ENCODE peak calls at places on chromosomes 16 and 17, in eight cellular contexts. V, P, D, B, T, R, Y and O are unnamed samples.

GRCh38 chr17:49196520-49196919 is 13.9 kb downstream of the GNGT2 start:
- DNase-seq in V (no peak), P (no peak), D (no peak), B (no peak), T (no peak), R (no peak), Y (no peak), O (no peak)

GRCh38 chr16:71927383-71927782 is 32.1 kb downstream of the IST1 start:
- DNase-seq in V (no peak), P (no peak), D (peak; percentile 86), B (no peak), T (peak; percentile 88), R (no peak), Y (peak; percentile 25), O (peak; percentile 44)

GRCh38 chr17:74386397-74386796 is 19.1 kb downstream of the GPR142 start:
- DNase-seq in V (no peak), P (no peak), D (no peak), B (no peak), T (no peak), R (no peak), Y (peak; percentile 63), O (no peak)

GRCh38 chr16:59698341-59698979 is 964.3 kb upstream of the GOT2 start:
- DNase-seq in V (no peak), P (no peak), D (no peak), B (no peak), T (peak; percentile 35), R (no peak), Y (no peak), O (no peak)

GRCh38 chr17:34252890-34253525 is 2.1 kb upstream of the CCL2 start:
- DNase-seq in V (no peak), P (no peak), D (no peak), B (no peak), T (no peak), R (no peak), Y (no peak), O (no peak)

GRCh38 chr16:29007865-29008593 is 23.2 kb downstream of the LAT start:
- DNase-seq in V (no peak), P (peak; percentile 65), D (no peak), B (no peak), T (no peak), R (peak; percentile 55), Y (no peak), O (no peak)

GRCh38 chr17:45345554-45346254 is 28.9 kb upstream of the MAP3K14 start:
- DNase-seq in V (no peak), P (no peak), D (peak; percentile 56), B (no peak), T (peak; percentile 64), R (no peak), Y (no peak), O (no peak)

GRCh38 chr17:77312786-77313599 is 172.2 kb downstream of the SEC14L1 start:
- DNase-seq in V (no peak), P (no peak), D (peak; percentile 80), B (no peak), T (peak; percentile 91), R (no peak), Y (peak; percentile 58), O (peak; percentile 75)

GRCh38 chr17:60464343-60464742 is 42.1 kb downstream of the CHCT1 start:
- DNase-seq in V (no peak), P (no peak), D (no peak), B (no peak), T (no peak), R (no peak), Y (no peak), O (no peak)

GRCh38 chr17:17681744-17682292 is 560 bp downstream of the RAI1 start:
- DNase-seq in V (no peak), P (peak; percentile 61), D (peak; percentile 80), B (no peak), T (peak; percentile 64), R (peak; percentile 43), Y (peak; percentile 56), O (no peak)

GRCh38 chr17:58660621-58661020 is 31.2 kb downstream of the TEX14 start:
- DNase-seq in V (no peak), P (no peak), D (no peak), B (no peak), T (no peak), R (no peak), Y (no peak), O (no peak)

GRCh38 chr16:1225051-1225451 is at the start of gene TPSG1:
- DNase-seq in V (no peak), P (no peak), D (no peak), B (no peak), T (no peak), R (no peak), Y (no peak), O (no peak)

GRCh38 chr17:31508310-31509094 is 117.0 kb downstream of the RAB11FIP4 start:
- DNase-seq in V (no peak), P (peak; percentile 66), D (no peak), B (peak; percentile 31), T (no peak), R (peak; percentile 88), Y (no peak), O (peak; percentile 48)

GRCh38 chr17:67891481-67892119 is 66.3 kb downstream of the BPTF start:
- DNase-seq in V (no peak), P (no peak), D (no peak), B (peak; percentile 36), T (peak; percentile 66), R (no peak), Y (no peak), O (no peak)

GRCh38 chr16:72621651-72622050 is 426.3 kb downstream of the ZFHX3 start:
- DNase-seq in V (no peak), P (no peak), D (no peak), B (no peak), T (no peak), R (no peak), Y (no peak), O (no peak)

GRCh38 chr16:86862596-86862995 is 284.2 kb downstream of the FOXL1 start:
- DNase-seq in V (no peak), P (no peak), D (no peak), B (no peak), T (no peak), R (no peak), Y (peak; percentile 40), O (no peak)

GRCh38 chr17:74379495-74380085 is 12.3 kb downstream of the GPR142 start:
- DNase-seq in V (peak; percentile 99), P (peak; percentile 93), D (peak; percentile 94), B (peak; percentile 94), T (peak; percentile 78), R (peak; percentile 82), Y (peak; percentile 96), O (peak; percentile 97)

GRCh38 chr17:48095611-48096010 is 5.7 kb downstream of the CBX1 start:
- DNase-seq in V (no peak), P (no peak), D (no peak), B (no peak), T (peak; percentile 34), R (no peak), Y (no peak), O (no peak)

DNA sequence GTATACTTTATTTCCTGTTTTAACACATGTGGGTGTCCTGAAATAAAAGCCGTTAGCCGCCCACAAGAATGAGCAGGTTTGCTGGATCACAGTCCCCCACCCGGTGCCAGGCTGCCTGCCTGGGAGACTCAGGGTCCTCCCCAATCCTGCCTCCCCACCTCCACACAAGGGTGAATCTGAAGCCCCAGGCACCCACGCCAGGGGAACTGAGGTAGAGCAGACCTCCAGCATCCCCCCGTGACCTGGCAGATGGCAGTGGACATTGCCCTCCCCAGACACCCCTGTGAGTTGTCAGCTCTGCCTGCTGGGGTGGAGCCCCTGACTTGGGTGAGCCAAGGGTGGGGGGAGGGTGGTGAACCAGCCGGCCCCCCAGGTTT is 114.8 kb downstream of the METRNL start:
- DNase-seq in V (no peak), P (no peak), D (peak; percentile 64), B (no peak), T (no peak), R (no peak), Y (no peak), O (no peak)
- H3K4me1 ChIP-seq in V (no peaks in the 10 kb centered on the region), P (peaks cover 14% of the 10 kb centered on the region), D (peaks cover 8% of the 10 kb centered on the region), B (no peaks in the 10 kb centered on the region), T (peaks cover 50% of the 10 kb centered on the region), R (peaks cover 15% of the 10 kb centered on the region), Y (peaks cover 34% of the 10 kb centered on the region), O (peaks cover 25% of the 10 kb centered on the region)

GRCh38 chr17:50262001-50262794 is 12.1 kb upstream of the TMEM92 start:
- DNase-seq in V (no peak), P (peak; percentile 16), D (no peak), B (no peak), T (no peak), R (no peak), Y (no peak), O (no peak)
- H3K4me1 ChIP-seq in V (peaks cover 28% of the 10 kb centered on the region), P (no peaks in the 10 kb centered on the region), D (peaks cover 69% of the 10 kb centered on the region), B (peaks cover 19% of the 10 kb centered on the region), T (peaks cover 69% of the 10 kb centered on the region), R (no peaks in the 10 kb centered on the region), Y (peaks cover 8% of the 10 kb centered on the region), O (peaks cover 15% of the 10 kb centered on the region)

DNA sequence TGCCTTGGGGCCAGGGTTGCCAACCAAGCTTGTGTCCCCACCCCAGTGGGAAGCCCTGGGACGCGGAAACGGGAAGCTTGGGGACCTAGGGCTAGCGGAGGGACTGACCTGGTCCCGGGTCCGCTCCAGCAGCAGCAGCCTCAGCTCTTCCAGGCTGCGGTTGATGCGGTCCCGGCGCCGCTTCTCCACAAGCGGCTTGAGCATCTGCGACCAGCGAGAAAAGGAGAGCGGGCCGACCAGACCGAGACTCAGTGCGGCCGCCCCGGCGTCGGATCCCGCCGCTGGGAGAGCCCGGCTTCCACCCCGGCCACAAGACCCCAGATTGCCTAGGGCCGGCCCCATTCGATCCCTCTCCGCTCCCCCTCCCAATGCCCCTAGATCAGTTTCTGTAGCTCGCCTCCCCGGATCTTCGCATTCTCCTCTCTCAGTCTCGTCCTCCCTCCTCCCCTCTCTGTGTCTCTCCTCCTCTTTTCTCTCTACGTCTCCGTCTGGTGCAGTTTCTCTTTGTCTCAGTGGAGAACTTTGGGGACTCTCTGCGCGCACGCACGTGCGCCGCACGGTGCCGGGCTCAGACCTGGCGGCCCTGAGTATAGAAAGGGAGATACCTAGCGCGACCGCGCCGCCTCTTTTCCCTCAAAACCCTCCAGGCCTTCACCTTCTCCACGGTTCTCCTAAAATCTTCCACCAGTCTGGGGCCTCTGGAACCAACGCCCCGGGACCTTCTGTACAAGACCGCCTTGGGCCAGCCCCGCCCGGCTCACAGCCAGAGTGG is 797 bp downstream of the HES7 start:
- DNase-seq in V (peak; percentile 69), P (peak; percentile 51), D (no peak), B (peak; percentile 39), T (peak; percentile 62), R (peak; percentile 41), Y (no peak), O (no peak)
- H3K4me1 ChIP-seq in V (peaks cover 25% of the 10 kb centered on the region), P (peaks cover 57% of the 10 kb centered on the region), D (peaks cover 81% of the 10 kb centered on the region), B (peaks cover 19% of the 10 kb centered on the region), T (peaks cover 54% of the 10 kb centered on the region), R (peaks cover 63% of the 10 kb centered on the region), Y (peaks cover 56% of the 10 kb centered on the region), O (peaks cover 79% of the 10 kb centered on the region)

GRCh38 chr16:89873109-89873821 is at the start of gene TCF25:
- DNase-seq in V (peak; percentile 89), P (peak; percentile 90), D (peak; percentile 90), B (peak; percentile 73), T (peak; percentile 93), R (peak; percentile 84), Y (peak; percentile 87), O (peak; percentile 82)

GRCh38 chr16:89869911-89870310 is 3.5 kb upstream of the TCF25 start:
- DNase-seq in V (no peak), P (no peak), D (no peak), B (no peak), T (no peak), R (no peak), Y (no peak), O (no peak)

GRCh38 chr16:89871895-89872294 is 1.5 kb upstream of the TCF25 start:
- DNase-seq in V (no peak), P (no peak), D (no peak), B (no peak), T (no peak), R (no peak), Y (no peak), O (no peak)

GRCh38 chr16:89867918-89868317 is 5.5 kb upstream of the TCF25 start:
- DNase-seq in V (no peak), P (no peak), D (no peak), B (no peak), T (no peak), R (no peak), Y (no peak), O (no peak)

GRCh38 chr16:89870440-89870839 is 3.0 kb upstream of the TCF25 start:
- DNase-seq in V (no peak), P (no peak), D (no peak), B (no peak), T (no peak), R (no peak), Y (no peak), O (no peak)
- H3K4me1 ChIP-seq in V (peaks cover 3% of the 10 kb centered on the region), P (peaks cover 4% of the 10 kb centered on the region), D (peaks cover 22% of the 10 kb centered on the region), B (peaks cover 12% of the 10 kb centered on the region), T (peaks cover 14% of the 10 kb centered on the region), R (peaks cover 21% of the 10 kb centered on the region), Y (peaks cover 14% of the 10 kb centered on the region), O (peaks cover 27% of the 10 kb centered on the region)